ENCODE peak calls at places on chromosome 10, in ten cellular contexts. One of them, this sample, is unnamed.

GRCh38 chr10:93071674-93072224 is 1.9 kb upstream of the CYP26A1 start:
- DNase-seq in heart left ventricle: no peak
- DNase-seq in B cell: no peak
- DNase-seq in SJCRH30: no peak
- DNase-seq in non-pigmented ciliary epithelial cell: no peak
- DNase-seq in HCEC 1CT: no peak
- DNase-seq in Panc1: no peak
- DNase-seq in HL-60: no peak
- DNase-seq in hippocampal formation: no peak
- DNase-seq in hypothalamus: no peak
- DNase-seq in this sample: no peak

GRCh38 chr10:5948999-5949759 is 28.2 kb downstream of the IL15RA start:
- DNase-seq in non-pigmented ciliary epithelial cell: no peak
- DNase-seq in HCEC 1CT: peak; percentile 78
- DNase-seq in B cell: no peak
- DNase-seq in SJCRH30: peak; percentile 41
- DNase-seq in heart left ventricle: peak; percentile 65
- DNase-seq in hippocampal formation: peak; percentile 41
- DNase-seq in HL-60: no peak
- DNase-seq in hypothalamus: peak; percentile 36
- DNase-seq in Panc1: no peak
- DNase-seq in this sample: no peak

GRCh38 chr10:71433983-71434744 is 37.4 kb downstream of the CDH23 start:
- DNase-seq in HCEC 1CT: no peak
- DNase-seq in Panc1: no peak
- DNase-seq in B cell: no peak
- DNase-seq in HL-60: no peak
- DNase-seq in non-pigmented ciliary epithelial cell: no peak
- DNase-seq in SJCRH30: no peak
- DNase-seq in hypothalamus: no peak
- DNase-seq in heart left ventricle: no peak
- DNase-seq in hippocampal formation: no peak
- DNase-seq in this sample: no peak

GRCh38 chr10:17756557-17757208 is 4.7 kb downstream of the TMEM236 start:
- DNase-seq in heart left ventricle: no peak
- DNase-seq in HCEC 1CT: no peak
- DNase-seq in hypothalamus: no peak
- DNase-seq in B cell: no peak
- DNase-seq in hippocampal formation: no peak
- DNase-seq in HL-60: no peak
- DNase-seq in SJCRH30: no peak
- DNase-seq in Panc1: no peak
- DNase-seq in non-pigmented ciliary epithelial cell: no peak
- DNase-seq in this sample: no peak

GRCh38 chr10:18414061-18414460 is 237.3 kb downstream of the NSUN6 start:
- DNase-seq in B cell: no peak
- DNase-seq in SJCRH30: no peak
- DNase-seq in HCEC 1CT: no peak
- DNase-seq in hypothalamus: no peak
- DNase-seq in non-pigmented ciliary epithelial cell: no peak
- DNase-seq in heart left ventricle: no peak
- DNase-seq in HL-60: no peak
- DNase-seq in hippocampal formation: no peak
- DNase-seq in Panc1: no peak
- DNase-seq in this sample: no peak

GRCh38 chr10:114876602-114877300 is 55.2 kb downstream of the FHIP2A start:
- DNase-seq in Panc1: no peak
- DNase-seq in hypothalamus: peak; percentile 24
- DNase-seq in SJCRH30: peak; percentile 83
- DNase-seq in B cell: no peak
- DNase-seq in heart left ventricle: peak; percentile 44
- DNase-seq in hippocampal formation: peak; percentile 24
- DNase-seq in HCEC 1CT: peak; percentile 66
- DNase-seq in non-pigmented ciliary epithelial cell: no peak
- DNase-seq in HL-60: peak; percentile 21
- DNase-seq in this sample: peak; percentile 37

GRCh38 chr10:87674963-87675362 is 15.3 kb downstream of the PAPSS2 start:
- DNase-seq in HL-60: no peak
- DNase-seq in heart left ventricle: no peak
- DNase-seq in SJCRH30: no peak
- DNase-seq in hypothalamus: no peak
- DNase-seq in non-pigmented ciliary epithelial cell: no peak
- DNase-seq in Panc1: no peak
- DNase-seq in B cell: no peak
- DNase-seq in hippocampal formation: no peak
- DNase-seq in HCEC 1CT: peak; percentile 76
- DNase-seq in this sample: no peak

GRCh38 chr10:89793649-89794254 is 92.4 kb downstream of the KIF20B start:
- DNase-seq in hippocampal formation: peak; percentile 12
- DNase-seq in hypothalamus: peak; percentile 0
- DNase-seq in HL-60: peak; percentile 21
- DNase-seq in heart left ventricle: peak; percentile 21
- DNase-seq in HCEC 1CT: peak; percentile 48
- DNase-seq in B cell: peak; percentile 69
- DNase-seq in SJCRH30: peak; percentile 80
- DNase-seq in Panc1: peak; percentile 60
- DNase-seq in non-pigmented ciliary epithelial cell: peak; percentile 41
- DNase-seq in this sample: peak; percentile 45

GRCh38 chr10:45181483-45181882 is 133.9 kb downstream of the OR13A1 start:
- DNase-seq in hippocampal formation: no peak
- DNase-seq in B cell: no peak
- DNase-seq in HCEC 1CT: peak; percentile 12
- DNase-seq in HL-60: no peak
- DNase-seq in non-pigmented ciliary epithelial cell: peak; percentile 6
- DNase-seq in SJCRH30: no peak
- DNase-seq in hypothalamus: no peak
- DNase-seq in heart left ventricle: no peak
- DNase-seq in Panc1: no peak
- DNase-seq in this sample: no peak

GRCh38 chr10:89600041-89600440 is 45.0 kb downstream of the PANK1 start:
- DNase-seq in HL-60: no peak
- DNase-seq in B cell: no peak
- DNase-seq in hippocampal formation: no peak
- DNase-seq in non-pigmented ciliary epithelial cell: no peak
- DNase-seq in HCEC 1CT: no peak
- DNase-seq in heart left ventricle: no peak
- DNase-seq in SJCRH30: no peak
- DNase-seq in hypothalamus: no peak
- DNase-seq in Panc1: no peak
- DNase-seq in this sample: no peak

GRCh38 chr10:122471531-122472177 is 10.3 kb downstream of the HTRA1 start:
- DNase-seq in Panc1: no peak
- DNase-seq in heart left ventricle: no peak
- DNase-seq in HL-60: no peak
- DNase-seq in HCEC 1CT: peak; percentile 71
- DNase-seq in hippocampal formation: no peak
- DNase-seq in SJCRH30: no peak
- DNase-seq in non-pigmented ciliary epithelial cell: no peak
- DNase-seq in hypothalamus: no peak
- DNase-seq in B cell: no peak
- DNase-seq in this sample: no peak

GRCh38 chr10:30495687-30496086 is 61.7 kb downstream of the MAP3K8 start:
- DNase-seq in HL-60: no peak
- DNase-seq in HCEC 1CT: peak; percentile 24
- DNase-seq in heart left ventricle: no peak
- DNase-seq in non-pigmented ciliary epithelial cell: no peak
- DNase-seq in B cell: no peak
- DNase-seq in hippocampal formation: no peak
- DNase-seq in Panc1: no peak
- DNase-seq in SJCRH30: no peak
- DNase-seq in hypothalamus: no peak
- DNase-seq in this sample: no peak

GRCh38 chr10:110818311-110819257 is 53.1 kb upstream of the PDCD4 start:
- DNase-seq in Panc1: no peak
- DNase-seq in B cell: no peak
- DNase-seq in non-pigmented ciliary epithelial cell: no peak
- DNase-seq in hypothalamus: no peak
- DNase-seq in heart left ventricle: no peak
- DNase-seq in HCEC 1CT: no peak
- DNase-seq in HL-60: no peak
- DNase-seq in SJCRH30: peak; percentile 24
- DNase-seq in hippocampal formation: no peak
- DNase-seq in this sample: no peak

GRCh38 chr10:103333934-103334520 is 16.9 kb downstream of the PCGF6 start:
- DNase-seq in HCEC 1CT: peak; percentile 42
- DNase-seq in Panc1: no peak
- DNase-seq in hippocampal formation: no peak
- DNase-seq in non-pigmented ciliary epithelial cell: no peak
- DNase-seq in heart left ventricle: no peak
- DNase-seq in HL-60: no peak
- DNase-seq in hypothalamus: no peak
- DNase-seq in SJCRH30: peak; percentile 29
- DNase-seq in B cell: no peak
- DNase-seq in this sample: no peak

GRCh38 chr10:31190488-31190887 is 128.5 kb upstream of the ZEB1 start:
- DNase-seq in non-pigmented ciliary epithelial cell: no peak
- DNase-seq in SJCRH30: no peak
- DNase-seq in hippocampal formation: no peak
- DNase-seq in B cell: no peak
- DNase-seq in HCEC 1CT: no peak
- DNase-seq in hypothalamus: no peak
- DNase-seq in heart left ventricle: no peak
- DNase-seq in HL-60: no peak
- DNase-seq in Panc1: no peak
- DNase-seq in this sample: no peak

GRCh38 chr10:110664483-110665420 is 20.6 kb downstream of the RBM20 start:
- DNase-seq in HL-60: no peak
- DNase-seq in Panc1: peak; percentile 64
- DNase-seq in B cell: no peak
- DNase-seq in heart left ventricle: no peak
- DNase-seq in non-pigmented ciliary epithelial cell: peak; percentile 66
- DNase-seq in SJCRH30: peak; percentile 84
- DNase-seq in hippocampal formation: no peak
- DNase-seq in hypothalamus: no peak
- DNase-seq in HCEC 1CT: peak; percentile 93
- DNase-seq in this sample: no peak

GRCh38 chr10:130021373-130021950 is 57.4 kb upstream of the EBF3 start:
- DNase-seq in HCEC 1CT: peak; percentile 36
- DNase-seq in Panc1: no peak
- DNase-seq in B cell: no peak
- DNase-seq in non-pigmented ciliary epithelial cell: peak; percentile 60
- DNase-seq in hippocampal formation: no peak
- DNase-seq in heart left ventricle: no peak
- DNase-seq in HL-60: peak; percentile 61
- DNase-seq in SJCRH30: no peak
- DNase-seq in hypothalamus: no peak
- DNase-seq in this sample: no peak

GRCh38 chr10:60578217-60578616 is 188.5 kb upstream of the ANK3 start:
- DNase-seq in B cell: no peak
- DNase-seq in HL-60: no peak
- DNase-seq in non-pigmented ciliary epithelial cell: no peak
- DNase-seq in SJCRH30: no peak
- DNase-seq in Panc1: no peak
- DNase-seq in hypothalamus: no peak
- DNase-seq in HCEC 1CT: no peak
- DNase-seq in hippocampal formation: no peak
- DNase-seq in heart left ventricle: no peak
- DNase-seq in this sample: no peak

GRCh38 chr10:44035474-44036197 is 349.3 kb downstream of the CXCL12 start:
- DNase-seq in HCEC 1CT: no peak
- DNase-seq in heart left ventricle: no peak
- DNase-seq in B cell: no peak
- DNase-seq in non-pigmented ciliary epithelial cell: no peak
- DNase-seq in Panc1: no peak
- DNase-seq in hippocampal formation: no peak
- DNase-seq in hypothalamus: no peak
- DNase-seq in SJCRH30: no peak
- DNase-seq in HL-60: no peak
- DNase-seq in this sample: no peak

GRCh38 chr10:31083765-31084184 is 52.1 kb upstream of the ZNF438 start:
- DNase-seq in Panc1: no peak
- DNase-seq in HL-60: peak; percentile 42
- DNase-seq in hippocampal formation: peak; percentile 7
- DNase-seq in non-pigmented ciliary epithelial cell: no peak
- DNase-seq in HCEC 1CT: peak; percentile 72
- DNase-seq in B cell: no peak
- DNase-seq in hypothalamus: no peak
- DNase-seq in heart left ventricle: peak; percentile 35
- DNase-seq in SJCRH30: peak; percentile 86
- DNase-seq in this sample: peak; percentile 0

This sample was measured in NCI-H1930.